ENCODE peak calls at places on chromosome 14, in eight cellular contexts. X is aorta; W is GM23338; Z is CD4-positive, alpha-beta memory T cell; H is adipocyte; K is dorsolateral prefrontal cortex; P is lower lobe of right lung; U is CD8-positive, alpha-beta memory T cell. T is an unnamed sample. For H3K27me3, the result is how much of the 10 kb centered on the place peaks cover.

GRCh38 chr14:21833836-21834235 is 160.2 kb upstream of the OR4E1 start:
- DNase-seq in P (no peak), W (no peak), Z (no peak), K (no peak), H (no peak), X (no peak), U (no peak), T (no peak)

GRCh38 chr14:74586681-74587362 is 25.2 kb downstream of the LTBP2 start:
- DNase-seq in K (no peak), X (no peak), Z (no peak), P (no peak), H (no peak), W (no peak), U (no peak), T (no peak)

GRCh38 chr14:99075771-99076370 is 196.1 kb downstream of the BCL11B start:
- DNase-seq in W (no peak), U (no peak), H (no peak), P (no peak), X (no peak), Z (no peak), K (no peak), T (no peak)

GRCh38 chr14:80982711-80983110 is 27.3 kb downstream of the TSHR start:
- DNase-seq in Z (no peak), U (no peak), X (no peak), H (no peak), W (no peak), K (no peak), P (no peak), T (no peak)

GRCh38 chr14:31229638-31230229 is 22.1 kb upstream of the HECTD1 start:
- DNase-seq in K (no peak), U (no peak), W (peak), P (peak), H (peak), Z (no peak), X (peak), T (peak)

GRCh38 chr14:44010071-44010470 is 497.0 kb downstream of the FSCB start:
- DNase-seq in P (no peak), K (no peak), W (no peak), H (no peak), U (no peak), X (no peak), Z (no peak), T (no peak)

GRCh38 chr14:104433401-104434213 is 146.0 kb upstream of the C14orf180 start:
- DNase-seq in P (peak), Z (no peak), U (peak), H (no peak), K (no peak), X (peak), W (no peak), T (no peak)

GRCh38 chr14:23513005-23513412 is 38.6 kb downstream of the ZFHX2 start:
- DNase-seq in X (no peak), K (peak), H (no peak), W (no peak), P (no peak), U (no peak), Z (no peak), T (no peak)

GRCh38 chr14:27608377-27608776 is 1010.5 kb upstream of the NOVA1 start:
- DNase-seq in K (no peak), H (no peak), X (no peak), Z (no peak), W (no peak), P (no peak), U (no peak), T (no peak)

GRCh38 chr14:35287481-35288013 is 4.6 kb upstream of the PSMA6 start:
- DNase-seq in P (no peak), U (no peak), K (no peak), X (no peak), W (no peak), Z (no peak), H (no peak), T (no peak)

GRCh38 chr14:77491056-77491455 is 7.6 kb downstream of the ISM2 start:
- DNase-seq in K (no peak), W (no peak), U (no peak), P (no peak), H (no peak), X (no peak), Z (no peak), T (no peak)

GRCh38 chr14:102560436-102561261 is 31.8 kb upstream of the RCOR1 start:
- DNase-seq in X (no peak), Z (no peak), U (no peak), W (no peak), P (no peak), K (no peak), H (no peak), T (no peak)

GRCh38 chr14:105473033-105473676 is 1.5 kb upstream of the CRIP2 start:
- DNase-seq in W (no peak), U (no peak), X (peak), P (no peak), Z (no peak), H (no peak), K (no peak), T (no peak)

GRCh38 chr14:105475269-105475915 is 771 bp downstream of the CRIP2 start:
- DNase-seq in W (peak), U (no peak), Z (no peak), H (no peak), K (no peak), X (peak), P (no peak), T (no peak)

GRCh38 chr14:105472496-105472991 is 2.1 kb upstream of the CRIP2 start:
- DNase-seq in P (peak), X (peak), H (no peak), W (no peak), Z (no peak), K (no peak), U (peak), T (no peak)

GRCh38 chr14:105474478-105475268 is at the start of gene CRIP2:
- DNase-seq in H (peak), Z (peak), U (peak), X (peak), P (no peak), W (peak), K (no peak), T (no peak)

GRCh38 chr14:105473677-105474477 is 744 bp upstream of the CRIP2 start:
- DNase-seq in H (peak), Z (peak), X (peak), U (peak), W (peak), K (peak), P (peak), T (peak)
- H3K4me3 ChIP-seq in H (peak), Z (peak), X (peak), U (peak), W (peak), K (peak), P (peak), T (peak)

GRCh38 chr14:72443256-72443655 is 450.6 kb downstream of the DPF3 start:
- DNase-seq in X (no peak), H (no peak), K (no peak), W (no peak), U (no peak), P (no peak), Z (no peak), T (no peak)
- H3K27me3 ChIP-seq in X (under half), H (under half), K (under half), W (under half), U (under half), P (under half), Z (under half), T (under half)

GRCh38 chr14:89933002-89933401 is 21.5 kb downstream of the EFCAB11 start:
- DNase-seq in Z (no peak), X (no peak), W (no peak), H (no peak), U (no peak), K (no peak), P (no peak), T (no peak)
- H3K4me3 ChIP-seq in Z (no peak), X (no peak), W (no peak), H (no peak), U (no peak), K (no peak), P (no peak), T (no peak)

DNA sequence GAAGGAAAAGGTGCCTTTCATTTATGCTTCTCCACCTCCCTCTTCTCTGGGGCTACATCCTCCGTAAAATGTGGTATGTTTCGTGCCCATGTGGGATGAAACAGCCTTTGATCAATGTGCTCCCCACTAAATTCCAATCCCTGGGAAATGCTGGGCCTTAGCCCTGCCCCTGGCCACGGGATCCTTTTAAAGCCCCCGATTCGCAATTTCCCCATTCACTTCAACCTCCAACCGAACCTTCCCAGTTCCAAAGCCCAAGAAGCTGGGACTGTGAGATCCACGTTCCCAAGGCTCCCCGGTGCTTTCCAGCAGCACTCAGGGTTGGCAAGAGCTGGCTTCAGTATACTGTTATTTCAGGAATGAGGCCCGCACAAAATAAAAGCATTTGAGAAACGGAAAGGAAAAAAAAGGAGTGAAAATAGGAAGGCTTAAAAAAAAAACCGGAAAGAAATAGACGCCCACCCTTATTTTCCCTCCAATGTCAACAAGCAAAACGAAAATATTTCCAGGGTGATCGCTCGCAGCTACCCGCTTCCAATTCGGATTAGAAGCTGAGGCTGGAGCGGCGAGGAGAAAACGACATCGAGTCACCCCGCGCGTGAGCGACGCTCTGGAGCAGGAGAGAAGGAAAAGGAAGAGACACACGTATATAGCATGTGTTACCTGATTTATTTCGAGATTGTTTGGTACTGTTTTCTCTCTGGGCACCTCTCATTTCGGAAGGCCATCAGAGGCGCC is 1.2 kb upstream of the FOXG1 start:
- DNase-seq in U (no peak), W (no peak), P (peak), H (no peak), X (no peak), K (no peak), Z (no peak), T (no peak)
- H3K27me3 ChIP-seq in U (under half), W (half or more), P (half or more), H (half or more), X (under half), K (half or more), Z (under half), T (under half)

T was measured in esophagus squamous epithelium.